ENCODE peak calls at places on chromosomes 4 and X, in four cellular contexts. G is GM12878, N is IMR-90, S is K562. J is an unnamed sample. For H4K20me1, the result is how much of the 10 kb centered on the place peaks cover.

GRCh38 chr4:150078041-150078995 is at the start of gene DCLK2:
- DNase-seq in G (no peak), N (peak), S (peak), J (peak)

GRCh38 chr4:177047070-177047850 is 254.5 kb upstream of the VEGFC start:
- DNase-seq in G (no peak), N (peak), S (peak), J (no peak)

GRCh38 chr4:113209153-113209552 is 159.7 kb downstream of the ANK2 start:
- DNase-seq in G (no peak), N (no peak), S (no peak), J (no peak)

GRCh38 chr4:140149851-140150635 is 3.9 kb downstream of the MAML3 start:
- DNase-seq in G (no peak), N (peak), S (peak), J (no peak)

GRCh38 chr4:113452868-113453620 is 308.5 kb downstream of the CAMK2D start:
- DNase-seq in G (no peak), N (peak), S (no peak), J (no peak)

GRCh38 chr4:42627887-42628646 is 28.8 kb downstream of the ATP8A1 start:
- DNase-seq in G (peak), N (no peak), S (no peak), J (no peak)

GRCh38 chrX:17968367-17968766 is 107.3 kb upstream of the RAI2 start:
- DNase-seq in G (no peak), N (no peak), S (no peak), J (no peak)

GRCh38 chrX:103002576-103002975 is 61.4 kb downstream of the BEX1 start:
- DNase-seq in G (no peak), N (no peak), S (no peak), J (no peak)

GRCh38 chrX:17669891-17670290 is 67.4 kb upstream of the SCML1 start:
- DNase-seq in G (no peak), N (no peak), S (no peak), J (no peak)

GRCh38 chrX:129980043-129980442 is 2.4 kb upstream of the BCORL1 start:
- DNase-seq in G (no peak), N (no peak), S (no peak), J (peak)

GRCh38 chr4:98851806-98852205 is 77.1 kb downstream of the EIF4E start:
- DNase-seq in G (no peak), N (peak), S (no peak), J (no peak)

GRCh38 chrX:55487143-55487542 is 2.5 kb downstream of the USP51 start:
- DNase-seq in G (no peak), N (no peak), S (no peak), J (no peak)

GRCh38 chr4:121156822-121157769 is 7.0 kb downstream of the TNIP3 start:
- DNase-seq in G (no peak), N (peak), S (no peak), J (peak)

GRCh38 chr4:141037441-141037840 is 95.8 kb downstream of the RNF150 start:
- DNase-seq in G (no peak), N (no peak), S (no peak), J (no peak)

GRCh38 chr4:34261799-34262314 is 1982.5 kb downstream of the ARAP2 start:
- DNase-seq in G (no peak), N (no peak), S (no peak), J (no peak)

GRCh38 chr4:138494931-138495330 is 252.8 kb upstream of the SLC7A11 start:
- DNase-seq in G (peak), N (peak), S (no peak), J (peak)

GRCh38 chr4:105215609-105216313 is 69.1 kb downstream of the TET2 start:
- DNase-seq in G (peak), N (peak), S (no peak), J (no peak)

GRCh38 chr4:78748361-78748760 is 27.8 kb upstream of the BMP2K start:
- DNase-seq in G (no peak), N (peak), S (no peak), J (no peak)

GRCh38 chr4:96483308-96484030 is 643.6 kb downstream of the PDHA2 start:
- DNase-seq in G (no peak), N (no peak), S (no peak), J (no peak)
- TF ChIP-seq USF2 in G (no peak), N (no peak), S (no peak), J (no peak)

DNA sequence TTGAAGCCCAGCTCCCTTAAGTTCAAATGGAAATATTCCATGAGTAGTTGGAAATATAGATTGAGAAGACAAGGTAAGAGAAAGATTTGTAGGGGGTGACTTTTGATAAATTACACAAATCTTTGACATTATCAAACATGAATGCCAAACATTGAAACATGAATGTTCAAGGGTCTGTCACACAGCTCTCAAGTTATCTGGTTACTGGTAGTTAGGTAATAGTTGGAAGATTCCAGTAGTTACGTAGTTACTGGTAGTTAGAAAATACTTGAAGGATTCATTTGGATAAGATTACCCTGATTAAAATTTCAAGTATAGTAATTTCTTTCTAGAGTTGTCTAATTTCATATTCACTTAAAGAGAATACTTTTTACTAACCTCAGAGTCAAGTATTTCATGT is 20.7 kb downstream of the KIAA0232 start:
- DNase-seq in G (no peak), N (no peak), S (no peak), J (no peak)
- H4K20me1 ChIP-seq in G (under half), N (half or more), S (under half), J (under half)

GRCh38 chr4:8761167-8761823 is 110.3 kb downstream of the HMX1 start:
- DNase-seq in G (no peak), N (no peak), S (no peak), J (no peak)
- TF ChIP-seq USF2 in G (no peak), N (no peak), S (no peak), J (no peak)

GRCh38 chrX:147340947-147341346 is 526.4 kb upstream of the CXorf51A start:
- DNase-seq in G (no peak), N (no peak), S (no peak), J (no peak)

GRCh38 chrX:147342197-147342596 is 527.7 kb upstream of the CXorf51A start:
- DNase-seq in G (no peak), N (no peak), S (no peak), J (no peak)

GRCh38 chrX:147343467-147343866 is 528.9 kb upstream of the CXorf51A start:
- DNase-seq in G (no peak), N (no peak), S (no peak), J (no peak)
- H4K20me1 ChIP-seq in G (under half), N (under half), S (under half), J (under half)

J was measured in H1.